ENCODE peak calls at places on chromosomes 11 and 22, in six cellular contexts. One of them, this sample, is unnamed. For H3K27me3, the result is how much of the 10 kb centered on the place peaks cover.

GRCh38 chr11:123300874-123301695 is 106.0 kb upstream of the CLMP start:
- DNase-seq in cardiac muscle cell: no peak
- DNase-seq in upper lobe of right lung: no peak
- DNase-seq in H9: no peak
- DNase-seq in neuronal stem cell: no peak
- DNase-seq in hepatocyte: no peak
- DNase-seq in this sample: no peak

GRCh38 chr11:70763606-70764005 is 365.3 kb downstream of the CTTN start:
- DNase-seq in cardiac muscle cell: no peak
- DNase-seq in upper lobe of right lung: peak
- DNase-seq in H9: no peak
- DNase-seq in neuronal stem cell: no peak
- DNase-seq in hepatocyte: no peak
- DNase-seq in this sample: no peak

GRCh38 chr11:297666-298405 is 1.5 kb downstream of the IFITM5 start:
- DNase-seq in cardiac muscle cell: no peak
- DNase-seq in upper lobe of right lung: peak
- DNase-seq in H9: no peak
- DNase-seq in neuronal stem cell: no peak
- DNase-seq in hepatocyte: no peak
- DNase-seq in this sample: no peak

GRCh38 chr11:109641549-109641948 is 219.6 kb downstream of the C11orf87 start:
- DNase-seq in cardiac muscle cell: peak
- DNase-seq in upper lobe of right lung: no peak
- DNase-seq in H9: peak
- DNase-seq in neuronal stem cell: peak
- DNase-seq in hepatocyte: peak
- DNase-seq in this sample: peak

GRCh38 chr11:60607483-60607882 is 91.9 kb upstream of the MS4A8 start:
- DNase-seq in cardiac muscle cell: no peak
- DNase-seq in upper lobe of right lung: no peak
- DNase-seq in H9: no peak
- DNase-seq in neuronal stem cell: no peak
- DNase-seq in hepatocyte: no peak
- DNase-seq in this sample: no peak

GRCh38 chr11:12235945-12236743 is 125.8 kb downstream of the MICAL2 start:
- DNase-seq in cardiac muscle cell: peak
- DNase-seq in upper lobe of right lung: no peak
- DNase-seq in H9: no peak
- DNase-seq in neuronal stem cell: peak
- DNase-seq in hepatocyte: peak
- DNase-seq in this sample: no peak

GRCh38 chr11:69671734-69672465 is 3.3 kb downstream of the LTO1 start:
- DNase-seq in cardiac muscle cell: no peak
- DNase-seq in upper lobe of right lung: no peak
- DNase-seq in H9: no peak
- DNase-seq in neuronal stem cell: no peak
- DNase-seq in hepatocyte: no peak
- DNase-seq in this sample: no peak

GRCh38 chr22:21568207-21569075 is 927 bp downstream of the UBE2L3 start:
- DNase-seq in cardiac muscle cell: peak
- DNase-seq in upper lobe of right lung: peak
- DNase-seq in H9: no peak
- DNase-seq in neuronal stem cell: no peak
- DNase-seq in hepatocyte: peak
- DNase-seq in this sample: peak

GRCh38 chr22:24775769-24776492 is 1.4 kb upstream of the PIWIL3 start:
- DNase-seq in cardiac muscle cell: no peak
- DNase-seq in upper lobe of right lung: no peak
- DNase-seq in H9: no peak
- DNase-seq in neuronal stem cell: no peak
- DNase-seq in hepatocyte: no peak
- DNase-seq in this sample: no peak

GRCh38 chr11:105689636-105690035 is 79.8 kb downstream of the GRIA4 start:
- DNase-seq in cardiac muscle cell: no peak
- DNase-seq in upper lobe of right lung: no peak
- DNase-seq in H9: no peak
- DNase-seq in neuronal stem cell: no peak
- DNase-seq in hepatocyte: no peak
- DNase-seq in this sample: no peak

GRCh38 chr11:86486261-86487030 is 111.8 kb downstream of the CCDC81 start:
- DNase-seq in cardiac muscle cell: no peak
- DNase-seq in upper lobe of right lung: no peak
- DNase-seq in H9: no peak
- DNase-seq in neuronal stem cell: no peak
- DNase-seq in hepatocyte: peak
- DNase-seq in this sample: no peak

GRCh38 chr22:27790396-27791216 is 10.9 kb downstream of the MN1 start:
- DNase-seq in cardiac muscle cell: peak
- DNase-seq in upper lobe of right lung: no peak
- DNase-seq in H9: no peak
- DNase-seq in neuronal stem cell: no peak
- DNase-seq in hepatocyte: no peak
- DNase-seq in this sample: no peak

GRCh38 chr22:20822240-20822639 is 36.4 kb downstream of the PI4KA start:
- DNase-seq in cardiac muscle cell: no peak
- DNase-seq in upper lobe of right lung: no peak
- DNase-seq in H9: no peak
- DNase-seq in neuronal stem cell: no peak
- DNase-seq in hepatocyte: no peak
- DNase-seq in this sample: no peak

GRCh38 chr11:76408171-76408965 is 27.2 kb downstream of the GVQW3 start:
- DNase-seq in cardiac muscle cell: no peak
- DNase-seq in upper lobe of right lung: no peak
- DNase-seq in H9: no peak
- DNase-seq in neuronal stem cell: no peak
- DNase-seq in hepatocyte: no peak
- DNase-seq in this sample: no peak

GRCh38 chr22:19598054-19598855 is 74.0 kb upstream of the CLDN5 start:
- DNase-seq in cardiac muscle cell: no peak
- DNase-seq in upper lobe of right lung: peak
- DNase-seq in H9: no peak
- DNase-seq in neuronal stem cell: no peak
- DNase-seq in hepatocyte: peak
- DNase-seq in this sample: no peak

GRCh38 chr22:19229600-19229999 is 51.1 kb upstream of the SLC25A1 start:
- DNase-seq in cardiac muscle cell: no peak
- DNase-seq in upper lobe of right lung: no peak
- DNase-seq in H9: no peak
- DNase-seq in neuronal stem cell: no peak
- DNase-seq in hepatocyte: no peak
- DNase-seq in this sample: no peak

GRCh38 chr11:16792426-16792825 is 54.0 kb downstream of the C11orf58 start:
- DNase-seq in cardiac muscle cell: no peak
- DNase-seq in upper lobe of right lung: no peak
- DNase-seq in H9: no peak
- DNase-seq in neuronal stem cell: no peak
- DNase-seq in hepatocyte: no peak
- DNase-seq in this sample: no peak

GRCh38 chr11:84524422-84525051 is 1102.6 kb downstream of the DLG2 start:
- DNase-seq in cardiac muscle cell: no peak
- DNase-seq in upper lobe of right lung: no peak
- DNase-seq in H9: no peak
- DNase-seq in neuronal stem cell: no peak
- DNase-seq in hepatocyte: peak
- DNase-seq in this sample: no peak

GRCh38 chr11:134282121-134283045 is 6.2 kb downstream of the GLB1L3 start:
- DNase-seq in cardiac muscle cell: no peak
- DNase-seq in upper lobe of right lung: peak
- DNase-seq in H9: no peak
- DNase-seq in neuronal stem cell: no peak
- DNase-seq in hepatocyte: no peak
- DNase-seq in this sample: no peak

GRCh38 chr11:58254936-58255335 is 13.1 kb downstream of the OR10W1 start:
- DNase-seq in cardiac muscle cell: no peak
- DNase-seq in upper lobe of right lung: no peak
- DNase-seq in H9: no peak
- DNase-seq in neuronal stem cell: no peak
- DNase-seq in hepatocyte: no peak
- DNase-seq in this sample: no peak

GRCh38 chr11:57330029-57330428 is 5.3 kb upstream of the TNKS1BP1 start:
- DNase-seq in cardiac muscle cell: no peak
- DNase-seq in upper lobe of right lung: no peak
- DNase-seq in H9: no peak
- DNase-seq in neuronal stem cell: no peak
- DNase-seq in hepatocyte: no peak
- DNase-seq in this sample: no peak

GRCh38 chr11:65121447-65121864 is 478 bp downstream of the FAU start:
- DNase-seq in cardiac muscle cell: no peak
- DNase-seq in upper lobe of right lung: peak
- DNase-seq in H9: no peak
- DNase-seq in neuronal stem cell: no peak
- DNase-seq in hepatocyte: peak
- DNase-seq in this sample: no peak

GRCh38 chr11:65429724-65430405 is 7.3 kb downstream of the NEAT1 start:
- DNase-seq in cardiac muscle cell: no peak
- DNase-seq in upper lobe of right lung: peak
- DNase-seq in H9: no peak
- DNase-seq in neuronal stem cell: no peak
- DNase-seq in hepatocyte: peak
- DNase-seq in this sample: peak

GRCh38 chr11:83070044-83070877 is 1.4 kb downstream of the RAB30 start:
- DNase-seq in cardiac muscle cell: no peak
- DNase-seq in upper lobe of right lung: no peak
- DNase-seq in H9: peak
- DNase-seq in neuronal stem cell: peak
- DNase-seq in hepatocyte: peak
- DNase-seq in this sample: no peak

GRCh38 chr11:61337706-61338268 is 4.8 kb downstream of the TKFC start:
- DNase-seq in cardiac muscle cell: no peak
- DNase-seq in upper lobe of right lung: no peak
- DNase-seq in H9: no peak
- DNase-seq in neuronal stem cell: no peak
- DNase-seq in hepatocyte: no peak
- DNase-seq in this sample: no peak

DNA sequence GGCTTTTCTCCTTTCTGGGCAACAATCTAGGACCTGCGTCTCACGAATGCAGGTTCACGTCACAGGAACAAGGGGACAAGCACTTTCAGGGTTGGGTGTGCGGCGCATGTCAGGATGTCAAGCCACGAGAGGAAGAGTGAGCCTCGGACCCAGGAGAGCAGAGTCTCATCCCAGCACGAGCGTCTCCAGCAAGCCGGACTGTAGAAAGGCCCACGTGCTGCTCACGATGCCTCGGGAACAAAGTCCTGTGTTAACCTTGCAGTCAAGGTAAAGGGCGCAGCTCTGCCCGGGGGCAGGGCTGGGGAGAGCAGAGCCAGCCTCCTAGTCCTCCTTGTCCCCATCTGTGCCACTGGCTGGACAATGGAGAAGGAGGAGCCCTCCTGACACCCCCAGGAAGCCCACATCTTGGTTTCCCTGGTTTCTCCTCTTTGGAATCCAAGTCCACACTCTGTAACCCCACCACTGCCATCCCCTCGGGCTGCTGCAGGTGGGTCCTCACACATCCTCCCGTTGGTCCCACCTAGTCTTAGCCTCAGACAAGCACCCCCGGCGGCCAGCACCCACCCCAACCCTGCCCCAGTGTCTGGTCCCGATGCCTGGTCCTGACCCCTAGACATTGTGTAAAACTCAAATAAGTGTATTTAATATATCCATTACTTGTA is 63.4 kb downstream of the CELSR1 start:
- DNase-seq in cardiac muscle cell: no peak
- DNase-seq in upper lobe of right lung: no peak
- DNase-seq in H9: no peak
- DNase-seq in neuronal stem cell: no peak
- DNase-seq in hepatocyte: no peak
- DNase-seq in this sample: no peak
- H3K27me3 ChIP-seq in cardiac muscle cell: under half
- H3K27me3 ChIP-seq in upper lobe of right lung: under half
- H3K27me3 ChIP-seq in H9: under half
- H3K27me3 ChIP-seq in neuronal stem cell: under half
- H3K27me3 ChIP-seq in hepatocyte: under half
- H3K27me3 ChIP-seq in this sample: under half

GRCh38 chr11:43548921-43549320 is 131.6 kb upstream of the HSD17B12 start:
- DNase-seq in cardiac muscle cell: no peak
- DNase-seq in upper lobe of right lung: no peak
- DNase-seq in H9: no peak
- DNase-seq in neuronal stem cell: no peak
- DNase-seq in hepatocyte: no peak
- DNase-seq in this sample: no peak
- H3K27me3 ChIP-seq in cardiac muscle cell: under half
- H3K27me3 ChIP-seq in upper lobe of right lung: under half
- H3K27me3 ChIP-seq in H9: under half
- H3K27me3 ChIP-seq in neuronal stem cell: under half
- H3K27me3 ChIP-seq in hepatocyte: half or more
- H3K27me3 ChIP-seq in this sample: under half

DNA sequence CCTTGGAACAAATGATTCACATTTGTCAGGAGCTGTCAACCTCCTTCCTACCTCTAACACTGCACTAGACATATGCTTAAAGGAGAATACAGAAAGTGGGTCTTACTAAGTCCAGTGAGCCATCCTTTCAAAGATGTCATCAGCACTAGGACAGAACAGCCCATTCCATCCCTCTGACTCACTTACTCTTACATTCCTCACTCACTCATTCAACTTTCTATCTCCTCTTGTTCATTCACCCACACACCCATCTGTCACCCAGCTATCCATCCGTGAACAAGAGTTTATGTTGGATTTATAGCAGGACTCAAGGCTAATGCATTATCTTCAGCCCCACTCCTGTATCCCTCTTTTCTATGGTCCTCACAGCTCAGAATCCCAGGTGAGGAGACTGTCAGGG is 9.1 kb downstream of the INSC start:
- DNase-seq in cardiac muscle cell: no peak
- DNase-seq in upper lobe of right lung: no peak
- DNase-seq in H9: no peak
- DNase-seq in neuronal stem cell: no peak
- DNase-seq in hepatocyte: no peak
- DNase-seq in this sample: no peak
- H3K27me3 ChIP-seq in cardiac muscle cell: under half
- H3K27me3 ChIP-seq in upper lobe of right lung: under half
- H3K27me3 ChIP-seq in H9: under half
- H3K27me3 ChIP-seq in neuronal stem cell: under half
- H3K27me3 ChIP-seq in hepatocyte: under half
- H3K27me3 ChIP-seq in this sample: under half

GRCh38 chr11:27950339-27950738 is 157.6 kb downstream of the KIF18A start:
- DNase-seq in cardiac muscle cell: no peak
- DNase-seq in upper lobe of right lung: no peak
- DNase-seq in H9: peak
- DNase-seq in neuronal stem cell: no peak
- DNase-seq in hepatocyte: no peak
- DNase-seq in this sample: no peak
- H3K27me3 ChIP-seq in cardiac muscle cell: under half
- H3K27me3 ChIP-seq in upper lobe of right lung: under half
- H3K27me3 ChIP-seq in H9: under half
- H3K27me3 ChIP-seq in neuronal stem cell: under half
- H3K27me3 ChIP-seq in hepatocyte: under half
- H3K27me3 ChIP-seq in this sample: under half